ENCODE peak calls at places on chromosomes 7 and 10, in eight cellular contexts. V is GM23338, K is K562, E is HCT116, B is HL-60, C is Panc1, O is SK-N-SH, D is HepG2. R is an unnamed sample.

GRCh38 chr7:159108491-159108890 is 36.2 kb downstream of the VIPR2 start:
- DNase-seq in O (peak), B (no peak), V (no peak), C (no peak), K (no peak), E (no peak), D (no peak), R (no peak)

GRCh38 chr10:99431190-99431549 is 746 bp upstream of the GOT1 start:
- DNase-seq in B (peak), C (no peak), K (peak), E (peak), D (no peak), V (peak), O (peak), R (peak)

GRCh38 chr7:75977741-75978140 is 16.7 kb downstream of the TMEM120A start:
- DNase-seq in D (no peak), C (no peak), E (no peak), K (no peak), B (no peak), V (no peak), O (peak), R (no peak)

GRCh38 chr7:73954861-73955260 is 73.1 kb upstream of the ELN start:
- DNase-seq in V (no peak), C (no peak), K (no peak), E (no peak), O (no peak), B (no peak), D (no peak), R (no peak)

GRCh38 chr10:86657011-86657395 is 2.7 kb downstream of the OPN4 start:
- DNase-seq in B (no peak), D (no peak), E (no peak), K (no peak), C (no peak), V (no peak), O (peak), R (no peak)

GRCh38 chr10:121667948-121668335 is 69.7 kb upstream of the FGFR2 start:
- DNase-seq in K (no peak), O (no peak), E (no peak), B (no peak), C (no peak), V (no peak), D (no peak), R (no peak)

GRCh38 chr7:143422033-143422432 is 13.4 kb upstream of the EPHA1 start:
- DNase-seq in E (no peak), O (no peak), C (no peak), B (no peak), V (no peak), K (no peak), D (no peak), R (no peak)

GRCh38 chr10:65194131-65194530 is 1672.9 kb downstream of the REEP3 start:
- DNase-seq in V (no peak), B (no peak), D (no peak), C (no peak), O (no peak), E (no peak), K (no peak), R (peak)

GRCh38 chr7:42883950-42884349 is 27.9 kb downstream of the C7orf25 start:
- DNase-seq in V (peak), O (no peak), E (no peak), B (peak), K (no peak), D (no peak), C (no peak), R (no peak)

GRCh38 chr7:27248911-27249723 is 6.5 kb downstream of the EVX1 start:
- DNase-seq in O (no peak), E (no peak), C (no peak), B (no peak), D (no peak), K (no peak), V (peak), R (no peak)

GRCh38 chr7:90720970-90721768 is 125.0 kb downstream of the CDK14 start:
- DNase-seq in E (no peak), D (peak), V (peak), K (no peak), C (no peak), O (no peak), B (no peak), R (no peak)

GRCh38 chr7:128815289-128815938 is 14.8 kb upstream of the FLNC start:
- DNase-seq in K (no peak), B (no peak), O (no peak), E (no peak), V (no peak), D (no peak), C (no peak), R (no peak)

GRCh38 chr10:6195376-6195775 is 7.4 kb upstream of the PFKFB3 start:
- DNase-seq in O (no peak), E (no peak), B (no peak), K (no peak), D (no peak), V (no peak), C (no peak), R (no peak)

GRCh38 chr10:69092959-69093850 is 5.3 kb downstream of the SRGN start:
- DNase-seq in D (peak), K (peak), V (peak), B (peak), C (peak), O (peak), E (peak), R (peak)

GRCh38 chr7:117072620-117073118 is 119.4 kb downstream of the ST7 start:
- DNase-seq in K (no peak), B (peak), C (no peak), D (no peak), E (no peak), V (no peak), O (peak), R (no peak)

GRCh38 chr7:70040971-70041766 is 442.9 kb downstream of the AUTS2 start:
- DNase-seq in K (no peak), B (no peak), V (peak), C (no peak), E (no peak), O (no peak), D (no peak), R (peak)

GRCh38 chr7:41705109-41705871 is 2.4 kb upstream of the INHBA start:
- DNase-seq in K (peak), V (peak), O (peak), C (no peak), D (peak), E (no peak), B (peak), R (peak)

GRCh38 chr7:112510032-112510742 is 29.4 kb downstream of the LSMEM1 start:
- DNase-seq in D (no peak), O (no peak), K (no peak), E (no peak), V (no peak), B (peak), C (no peak), R (no peak)

GRCh38 chr10:26890956-26891355 is 30.2 kb upstream of the ABI1 start:
- DNase-seq in O (peak), C (peak), E (peak), V (peak), K (no peak), D (peak), B (peak), R (no peak)

GRCh38 chr10:77247076-77247561 is 390.5 kb downstream of the KCNMA1 start:
- DNase-seq in V (no peak), K (no peak), B (no peak), O (no peak), C (no peak), D (peak), E (no peak), R (no peak)

GRCh38 chr10:15627617-15628196 is 92.0 kb downstream of the ITGA8 start:
- DNase-seq in C (no peak), D (no peak), O (no peak), K (no peak), V (no peak), E (no peak), B (no peak), R (no peak)

GRCh38 chr10:117784776-117785175 is 242.2 kb downstream of the EMX2 start:
- DNase-seq in E (no peak), C (no peak), B (no peak), D (no peak), O (no peak), V (no peak), K (no peak), R (no peak)

GRCh38 chr10:112754001-112754411 is 196.0 kb upstream of the TCF7L2 start:
- DNase-seq in B (peak), O (no peak), D (no peak), E (no peak), C (no peak), V (no peak), K (no peak), R (no peak)

GRCh38 chr7:87217983-87218653 is 1.4 kb downstream of the TMEM243 start:
- DNase-seq in B (no peak), E (no peak), K (no peak), V (no peak), C (no peak), O (no peak), D (no peak), R (no peak)

GRCh38 chr7:6536262-6536770 is 14.9 kb downstream of the GRID2IP start:
- DNase-seq in E (no peak), C (no peak), B (no peak), O (peak), K (no peak), V (peak), D (no peak), R (no peak)

GRCh38 chr7:105677803-105678583 is 96.7 kb upstream of the EFCAB10 start:
- DNase-seq in O (no peak), C (no peak), D (no peak), V (no peak), E (no peak), K (no peak), B (peak), R (no peak)

GRCh38 chr10:71728218-71728737 is 8.7 kb upstream of the C10orf105 start:
- DNase-seq in K (no peak), D (no peak), B (no peak), E (no peak), C (no peak), V (no peak), O (peak), R (no peak)

GRCh38 chr7:70098905-70099672 is 500.8 kb downstream of the AUTS2 start:
- DNase-seq in B (no peak), D (no peak), C (no peak), E (no peak), K (no peak), O (no peak), V (no peak), R (no peak)

GRCh38 chr10:63630928-63631685 is 109.9 kb downstream of the REEP3 start:
- DNase-seq in E (no peak), D (no peak), K (no peak), B (no peak), V (no peak), C (no peak), O (no peak), R (no peak)

GRCh38 chr10:68239069-68239468 is 7.2 kb upstream of the ATOH7 start:
- DNase-seq in V (no peak), E (no peak), D (no peak), K (no peak), C (no peak), B (no peak), O (no peak), R (no peak)

DNA sequence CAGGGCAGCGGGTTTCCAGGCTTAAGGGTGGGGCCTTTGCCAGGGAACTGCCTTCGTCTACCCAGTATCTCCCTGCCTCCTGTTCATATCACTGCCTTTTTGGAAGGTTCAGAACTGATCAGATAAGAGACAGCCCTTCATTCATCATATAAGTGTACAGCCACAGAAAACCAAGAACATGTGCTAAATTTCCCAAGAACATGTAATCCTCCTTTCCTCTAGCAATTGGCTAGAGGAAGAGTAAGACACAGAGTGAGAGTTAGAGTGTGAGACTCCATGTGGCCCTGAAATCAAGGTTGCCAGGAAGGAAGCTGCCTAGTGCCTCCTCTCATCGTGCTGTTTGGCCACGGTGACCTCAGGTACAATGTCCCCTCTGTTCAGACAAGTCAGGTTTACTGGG is 770.9 kb downstream of the TNS3 start:
- DNase-seq in O (no peak), B (no peak), K (no peak), E (no peak), C (no peak), V (no peak), D (no peak), R (no peak)
- TF ChIP-seq REST in O (no peak), B (no peak), K (no peak), E (no peak), C (no peak), V (no peak), D (no peak), R (no peak)

DNA sequence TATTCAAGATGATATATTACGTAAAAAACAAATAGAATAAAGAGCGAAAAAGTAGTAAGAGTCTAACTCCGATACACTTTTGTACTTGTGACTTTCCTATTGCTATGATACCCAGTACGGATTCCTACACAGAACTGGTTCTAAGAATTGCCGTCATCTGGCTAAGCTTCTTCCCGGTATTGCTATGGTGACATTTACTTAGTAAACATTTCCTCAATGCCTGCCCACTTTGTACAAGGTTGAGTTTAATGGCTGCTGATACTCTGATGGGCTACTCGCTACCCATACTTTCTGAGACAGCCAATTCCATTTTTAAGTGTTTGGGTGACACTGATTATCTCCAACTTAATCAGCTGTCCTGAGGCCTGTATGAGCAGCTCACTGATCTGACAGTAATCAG is 55.6 kb downstream of the OSBPL3 start:
- DNase-seq in C (no peak), B (no peak), K (no peak), D (no peak), E (no peak), V (no peak), O (no peak), R (no peak)
- TF ChIP-seq REST in C (no peak), B (no peak), K (no peak), D (no peak), E (no peak), V (no peak), O (no peak), R (no peak)

DNA sequence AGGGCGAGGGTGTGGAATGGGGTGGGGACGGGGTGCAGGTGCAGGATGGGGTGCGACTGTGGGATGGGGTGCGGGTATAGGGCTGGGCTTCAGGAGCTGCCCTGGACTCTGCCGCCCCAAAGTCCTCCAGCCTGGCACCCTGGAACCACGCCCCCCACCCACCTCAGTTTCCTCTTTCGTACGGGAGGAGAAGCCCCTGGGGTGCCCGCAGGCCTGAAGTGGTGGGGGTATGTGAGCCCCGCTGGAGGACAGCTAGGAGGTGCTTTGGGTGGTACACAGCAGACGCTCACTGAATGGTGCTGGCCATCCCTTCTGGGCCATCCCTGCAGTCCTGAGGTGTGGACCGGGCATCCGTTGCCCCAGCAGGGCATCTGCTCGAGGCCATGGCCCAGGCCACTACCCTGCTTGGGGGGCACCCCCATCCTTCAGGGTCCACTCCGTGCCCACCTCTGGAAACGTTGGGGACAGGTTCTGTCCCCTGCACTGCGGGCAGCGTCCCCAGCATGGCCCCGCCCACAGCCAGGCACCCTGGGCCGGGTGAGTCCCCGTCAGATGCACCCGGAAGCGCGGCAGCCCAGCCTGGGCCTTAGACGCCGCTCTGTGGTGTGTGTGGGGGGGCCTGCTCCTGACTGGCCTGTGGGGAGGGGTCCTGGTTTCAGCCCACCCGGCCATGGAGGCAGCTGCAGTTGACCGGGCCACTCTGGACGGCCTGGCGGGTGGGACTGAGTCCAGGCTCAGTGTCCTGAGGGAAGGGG is 41.6 kb downstream of the UNCX start:
- DNase-seq in C (no peak), E (no peak), V (no peak), B (no peak), O (no peak), K (no peak), D (no peak), R (no peak)
- TF ChIP-seq REST in C (no peak), E (no peak), V (no peak), B (no peak), O (no peak), K (no peak), D (no peak), R (no peak)

DNA sequence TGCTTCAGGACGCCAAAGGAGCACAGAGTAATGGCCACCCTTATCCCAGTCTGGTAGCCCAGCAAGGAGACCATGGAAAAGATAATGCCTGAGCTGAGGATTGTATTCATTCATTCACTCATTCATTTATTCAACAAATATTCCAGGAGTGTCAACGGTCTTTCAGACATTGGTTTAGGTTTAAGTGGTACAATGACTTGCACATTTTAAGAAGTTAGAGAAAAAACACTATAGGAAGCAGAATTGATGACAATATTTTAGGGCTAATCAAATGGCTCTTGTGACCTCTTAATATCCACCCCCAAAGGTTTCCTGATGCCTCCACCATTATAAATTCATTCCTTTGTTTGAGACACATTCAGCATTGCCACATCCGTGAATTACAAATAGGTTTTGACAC is 269.4 kb downstream of the CREB5 start:
- DNase-seq in C (no peak), V (no peak), K (no peak), O (no peak), E (no peak), D (no peak), B (no peak), R (no peak)
- TF ChIP-seq REST in C (no peak), V (no peak), K (no peak), O (no peak), E (no peak), D (no peak), B (no peak), R (no peak)

DNA sequence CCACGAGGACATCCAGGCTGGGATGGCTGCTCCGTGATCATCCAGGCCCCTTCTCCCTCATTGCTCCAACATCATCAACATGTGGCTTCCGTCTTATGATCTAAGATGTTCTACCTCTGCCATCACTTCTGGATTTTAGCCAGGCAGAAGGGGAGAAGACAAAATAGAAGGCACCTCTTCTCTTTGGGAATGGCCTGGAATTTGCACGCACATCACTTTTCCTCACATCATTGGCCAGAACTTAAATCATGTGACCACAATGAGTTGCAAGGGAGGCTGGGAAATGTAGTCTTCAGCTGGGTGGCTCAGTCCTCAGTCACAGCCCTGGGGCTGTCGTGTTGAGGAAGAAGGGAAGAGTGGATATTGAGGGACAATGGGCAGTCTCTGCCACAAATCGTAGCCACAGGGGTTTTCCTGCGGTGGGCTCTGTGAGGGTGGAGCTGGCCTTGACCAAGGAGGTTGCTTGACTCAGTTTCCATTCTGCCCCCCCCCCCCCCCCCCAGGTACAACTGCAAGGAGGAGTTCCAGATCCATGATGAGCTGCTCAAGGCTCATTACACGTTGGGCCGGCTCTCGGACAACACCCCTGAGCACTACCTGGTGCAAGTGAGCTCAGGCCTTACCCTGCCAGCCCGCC is 50.3 kb downstream of the PALD1 start:
- DNase-seq in C (no peak), E (peak), O (peak), D (peak), V (peak), B (peak), K (peak), R (peak)
- TF ChIP-seq REST in C (no peak), E (no peak), O (no peak), D (no peak), V (no peak), B (no peak), K (no peak), R (no peak)

GRCh38 chr10:132308588-132309451 is 1.1 kb upstream of the STK32C start:
- DNase-seq in D (no peak), E (no peak), C (no peak), K (peak), B (no peak), O (no peak), V (peak), R (peak)
- TF ChIP-seq REST in D (no peak), E (no peak), C (no peak), K (no peak), B (no peak), O (no peak), V (no peak), R (no peak)